ENCODE peak calls at places on chromosomes 12 and 14, in nine cellular contexts. One of them, this sample, is unnamed.

GRCh38 chr12:89183985-89184435 is 168.3 kb downstream of the DUSP6 start:
- DNase-seq in B cell: no peak
- DNase-seq in WTC11: no peak
- DNase-seq in NCI-H1694 treated with DMSO at 0.1 percent for 48 hours: no peak
- DNase-seq in activated CD8-positive, alpha-beta memory T cell treated with anti-CD3 and anti-CD28 coated beads, Interleukin-2, amount 50 U/mL, for 4 hours: no peak
- DNase-seq in HT1080: no peak
- DNase-seq in stimulated activated naive B cell treated with anti-CD40 and anti-IgM and Interleukin-4, amounts not matched to agents 10 μg/mL and 1 μg/mL and 100 μg/mL, for 72 hours: no peak
- DNase-seq in activated naive CD8-positive, alpha-beta T cell treated with anti-CD3 and anti-CD28 coated beads, Interleukin-2, amount 50 U/mL, for 16 hours: no peak
- DNase-seq in activated gamma-delta T cell: no peak
- DNase-seq in this sample: peak; percentile 35

GRCh38 chr12:124532331-124532750 is 35.1 kb downstream of the NCOR2 start:
- DNase-seq in B cell: no peak
- DNase-seq in WTC11: no peak
- DNase-seq in NCI-H1694 treated with DMSO at 0.1 percent for 48 hours: no peak
- DNase-seq in activated CD8-positive, alpha-beta memory T cell treated with anti-CD3 and anti-CD28 coated beads, Interleukin-2, amount 50 U/mL, for 4 hours: no peak
- DNase-seq in HT1080: no peak
- DNase-seq in stimulated activated naive B cell treated with anti-CD40 and anti-IgM and Interleukin-4, amounts not matched to agents 10 μg/mL and 1 μg/mL and 100 μg/mL, for 72 hours: no peak
- DNase-seq in activated naive CD8-positive, alpha-beta T cell treated with anti-CD3 and anti-CD28 coated beads, Interleukin-2, amount 50 U/mL, for 16 hours: no peak
- DNase-seq in activated gamma-delta T cell: no peak
- DNase-seq in this sample: no peak

GRCh38 chr12:108087900-108088299 is 41.2 kb upstream of the WSCD2 start:
- DNase-seq in B cell: no peak
- DNase-seq in WTC11: no peak
- DNase-seq in NCI-H1694 treated with DMSO at 0.1 percent for 48 hours: no peak
- DNase-seq in activated CD8-positive, alpha-beta memory T cell treated with anti-CD3 and anti-CD28 coated beads, Interleukin-2, amount 50 U/mL, for 4 hours: no peak
- DNase-seq in HT1080: no peak
- DNase-seq in stimulated activated naive B cell treated with anti-CD40 and anti-IgM and Interleukin-4, amounts not matched to agents 10 μg/mL and 1 μg/mL and 100 μg/mL, for 72 hours: no peak
- DNase-seq in activated naive CD8-positive, alpha-beta T cell treated with anti-CD3 and anti-CD28 coated beads, Interleukin-2, amount 50 U/mL, for 16 hours: no peak
- DNase-seq in activated gamma-delta T cell: no peak
- DNase-seq in this sample: no peak

GRCh38 chr14:88323520-88324199 is 591 bp upstream of the KCNK10 start:
- DNase-seq in B cell: no peak
- DNase-seq in WTC11: peak; percentile 70
- DNase-seq in NCI-H1694 treated with DMSO at 0.1 percent for 48 hours: peak; percentile 62
- DNase-seq in activated CD8-positive, alpha-beta memory T cell treated with anti-CD3 and anti-CD28 coated beads, Interleukin-2, amount 50 U/mL, for 4 hours: no peak
- DNase-seq in HT1080: no peak
- DNase-seq in stimulated activated naive B cell treated with anti-CD40 and anti-IgM and Interleukin-4, amounts not matched to agents 10 μg/mL and 1 μg/mL and 100 μg/mL, for 72 hours: peak; percentile 17
- DNase-seq in activated naive CD8-positive, alpha-beta T cell treated with anti-CD3 and anti-CD28 coated beads, Interleukin-2, amount 50 U/mL, for 16 hours: no peak
- DNase-seq in activated gamma-delta T cell: no peak
- DNase-seq in this sample: no peak

GRCh38 chr14:103139371-103140016 is 16.2 kb downstream of the TNFAIP2 start:
- DNase-seq in B cell: no peak
- DNase-seq in WTC11: no peak
- DNase-seq in NCI-H1694 treated with DMSO at 0.1 percent for 48 hours: no peak
- DNase-seq in activated CD8-positive, alpha-beta memory T cell treated with anti-CD3 and anti-CD28 coated beads, Interleukin-2, amount 50 U/mL, for 4 hours: no peak
- DNase-seq in HT1080: no peak
- DNase-seq in stimulated activated naive B cell treated with anti-CD40 and anti-IgM and Interleukin-4, amounts not matched to agents 10 μg/mL and 1 μg/mL and 100 μg/mL, for 72 hours: no peak
- DNase-seq in activated naive CD8-positive, alpha-beta T cell treated with anti-CD3 and anti-CD28 coated beads, Interleukin-2, amount 50 U/mL, for 16 hours: no peak
- DNase-seq in activated gamma-delta T cell: no peak
- DNase-seq in this sample: no peak

GRCh38 chr14:53751650-53752049 is 205.0 kb downstream of the BMP4 start:
- DNase-seq in B cell: no peak
- DNase-seq in WTC11: no peak
- DNase-seq in NCI-H1694 treated with DMSO at 0.1 percent for 48 hours: no peak
- DNase-seq in activated CD8-positive, alpha-beta memory T cell treated with anti-CD3 and anti-CD28 coated beads, Interleukin-2, amount 50 U/mL, for 4 hours: no peak
- DNase-seq in HT1080: no peak
- DNase-seq in stimulated activated naive B cell treated with anti-CD40 and anti-IgM and Interleukin-4, amounts not matched to agents 10 μg/mL and 1 μg/mL and 100 μg/mL, for 72 hours: no peak
- DNase-seq in activated naive CD8-positive, alpha-beta T cell treated with anti-CD3 and anti-CD28 coated beads, Interleukin-2, amount 50 U/mL, for 16 hours: no peak
- DNase-seq in activated gamma-delta T cell: no peak
- DNase-seq in this sample: no peak

GRCh38 chr12:70920251-70920851 is at the start of gene PTPRR:
- DNase-seq in B cell: no peak
- DNase-seq in WTC11: peak; percentile 77
- DNase-seq in NCI-H1694 treated with DMSO at 0.1 percent for 48 hours: no peak
- DNase-seq in activated CD8-positive, alpha-beta memory T cell treated with anti-CD3 and anti-CD28 coated beads, Interleukin-2, amount 50 U/mL, for 4 hours: no peak
- DNase-seq in HT1080: no peak
- DNase-seq in stimulated activated naive B cell treated with anti-CD40 and anti-IgM and Interleukin-4, amounts not matched to agents 10 μg/mL and 1 μg/mL and 100 μg/mL, for 72 hours: no peak
- DNase-seq in activated naive CD8-positive, alpha-beta T cell treated with anti-CD3 and anti-CD28 coated beads, Interleukin-2, amount 50 U/mL, for 16 hours: no peak
- DNase-seq in activated gamma-delta T cell: no peak
- DNase-seq in this sample: no peak

GRCh38 chr12:20696181-20696580 is 1.0 kb downstream of the SLCO1C1 start:
- DNase-seq in B cell: no peak
- DNase-seq in WTC11: no peak
- DNase-seq in NCI-H1694 treated with DMSO at 0.1 percent for 48 hours: no peak
- DNase-seq in activated CD8-positive, alpha-beta memory T cell treated with anti-CD3 and anti-CD28 coated beads, Interleukin-2, amount 50 U/mL, for 4 hours: no peak
- DNase-seq in HT1080: no peak
- DNase-seq in stimulated activated naive B cell treated with anti-CD40 and anti-IgM and Interleukin-4, amounts not matched to agents 10 μg/mL and 1 μg/mL and 100 μg/mL, for 72 hours: no peak
- DNase-seq in activated naive CD8-positive, alpha-beta T cell treated with anti-CD3 and anti-CD28 coated beads, Interleukin-2, amount 50 U/mL, for 16 hours: no peak
- DNase-seq in activated gamma-delta T cell: no peak
- DNase-seq in this sample: no peak

GRCh38 chr14:81233615-81234014 is 12.9 kb upstream of the GTF2A1 start:
- DNase-seq in B cell: no peak
- DNase-seq in WTC11: no peak
- DNase-seq in NCI-H1694 treated with DMSO at 0.1 percent for 48 hours: no peak
- DNase-seq in activated CD8-positive, alpha-beta memory T cell treated with anti-CD3 and anti-CD28 coated beads, Interleukin-2, amount 50 U/mL, for 4 hours: no peak
- DNase-seq in HT1080: no peak
- DNase-seq in stimulated activated naive B cell treated with anti-CD40 and anti-IgM and Interleukin-4, amounts not matched to agents 10 μg/mL and 1 μg/mL and 100 μg/mL, for 72 hours: no peak
- DNase-seq in activated naive CD8-positive, alpha-beta T cell treated with anti-CD3 and anti-CD28 coated beads, Interleukin-2, amount 50 U/mL, for 16 hours: no peak
- DNase-seq in activated gamma-delta T cell: no peak
- DNase-seq in this sample: no peak

This sample was measured in PC-3.